ENCODE peak calls at places on chromosomes 7 and 10, in nine cellular contexts. One of them, this sample, is unnamed.

GRCh38 chr10:118484152-118484871 is 111.1 kb downstream of the PRLHR start:
- DNase-seq in right lobe of liver: no peak
- DNase-seq in fibroblast of the aortic adventitia: no peak
- DNase-seq in mesothelial cell of epicardium: no peak
- DNase-seq in Peyer's patch: no peak
- DNase-seq in sigmoid colon: no peak
- DNase-seq in activated CD8-positive, alpha-beta T cell treated with anti-CD3 and anti-CD28 coated beads for 36 hours: no peak
- DNase-seq in upper lobe of right lung: no peak
- DNase-seq in lung: no peak
- DNase-seq in this sample: no peak

GRCh38 chr10:5663692-5664427 is 2.5 kb downstream of the ASB13 start:
- DNase-seq in lung: no peak
- DNase-seq in sigmoid colon: no peak
- DNase-seq in Peyer's patch: no peak
- DNase-seq in upper lobe of right lung: no peak
- DNase-seq in fibroblast of the aortic adventitia: no peak
- DNase-seq in right lobe of liver: no peak
- DNase-seq in activated CD8-positive, alpha-beta T cell treated with anti-CD3 and anti-CD28 coated beads for 36 hours: no peak
- DNase-seq in mesothelial cell of epicardium: no peak
- DNase-seq in this sample: no peak

GRCh38 chr10:44512345-44513095 is 127.6 kb upstream of the CXCL12 start:
- DNase-seq in fibroblast of the aortic adventitia: no peak
- DNase-seq in right lobe of liver: no peak
- DNase-seq in lung: no peak
- DNase-seq in Peyer's patch: no peak
- DNase-seq in activated CD8-positive, alpha-beta T cell treated with anti-CD3 and anti-CD28 coated beads for 36 hours: no peak
- DNase-seq in upper lobe of right lung: no peak
- DNase-seq in mesothelial cell of epicardium: no peak
- DNase-seq in sigmoid colon: no peak
- DNase-seq in this sample: no peak

GRCh38 chr10:128178319-128178937 is 52.2 kb upstream of the MKI67 start:
- DNase-seq in activated CD8-positive, alpha-beta T cell treated with anti-CD3 and anti-CD28 coated beads for 36 hours: peak
- DNase-seq in upper lobe of right lung: no peak
- DNase-seq in sigmoid colon: no peak
- DNase-seq in right lobe of liver: peak
- DNase-seq in fibroblast of the aortic adventitia: no peak
- DNase-seq in mesothelial cell of epicardium: no peak
- DNase-seq in lung: no peak
- DNase-seq in Peyer's patch: no peak
- DNase-seq in this sample: peak

GRCh38 chr10:13089345-13089744 is 10.6 kb upstream of the OPTN start:
- DNase-seq in sigmoid colon: no peak
- DNase-seq in upper lobe of right lung: no peak
- DNase-seq in activated CD8-positive, alpha-beta T cell treated with anti-CD3 and anti-CD28 coated beads for 36 hours: no peak
- DNase-seq in right lobe of liver: no peak
- DNase-seq in mesothelial cell of epicardium: no peak
- DNase-seq in fibroblast of the aortic adventitia: no peak
- DNase-seq in lung: no peak
- DNase-seq in Peyer's patch: no peak
- DNase-seq in this sample: no peak

GRCh38 chr10:103765981-103766380 is 89.4 kb downstream of the SH3PXD2A start:
- DNase-seq in sigmoid colon: no peak
- DNase-seq in fibroblast of the aortic adventitia: no peak
- DNase-seq in Peyer's patch: peak
- DNase-seq in right lobe of liver: peak
- DNase-seq in lung: no peak
- DNase-seq in upper lobe of right lung: peak
- DNase-seq in activated CD8-positive, alpha-beta T cell treated with anti-CD3 and anti-CD28 coated beads for 36 hours: peak
- DNase-seq in mesothelial cell of epicardium: no peak
- DNase-seq in this sample: no peak

GRCh38 chr7:2566348-2566889 is 7.6 kb downstream of the IQCE start:
- DNase-seq in fibroblast of the aortic adventitia: no peak
- DNase-seq in activated CD8-positive, alpha-beta T cell treated with anti-CD3 and anti-CD28 coated beads for 36 hours: no peak
- DNase-seq in lung: no peak
- DNase-seq in sigmoid colon: no peak
- DNase-seq in right lobe of liver: no peak
- DNase-seq in mesothelial cell of epicardium: no peak
- DNase-seq in Peyer's patch: no peak
- DNase-seq in upper lobe of right lung: no peak
- DNase-seq in this sample: no peak

GRCh38 chr10:107686095-107686494 is 521.6 kb upstream of the SORCS1 start:
- DNase-seq in upper lobe of right lung: no peak
- DNase-seq in sigmoid colon: no peak
- DNase-seq in Peyer's patch: peak
- DNase-seq in right lobe of liver: peak
- DNase-seq in lung: no peak
- DNase-seq in activated CD8-positive, alpha-beta T cell treated with anti-CD3 and anti-CD28 coated beads for 36 hours: no peak
- DNase-seq in mesothelial cell of epicardium: no peak
- DNase-seq in fibroblast of the aortic adventitia: no peak
- DNase-seq in this sample: no peak

GRCh38 chr7:115135769-115136410 is 214.0 kb downstream of the MDFIC start:
- DNase-seq in right lobe of liver: no peak
- DNase-seq in Peyer's patch: no peak
- DNase-seq in sigmoid colon: no peak
- DNase-seq in fibroblast of the aortic adventitia: peak
- DNase-seq in activated CD8-positive, alpha-beta T cell treated with anti-CD3 and anti-CD28 coated beads for 36 hours: no peak
- DNase-seq in lung: no peak
- DNase-seq in mesothelial cell of epicardium: no peak
- DNase-seq in upper lobe of right lung: no peak
- DNase-seq in this sample: no peak

GRCh38 chr7:115678049-115678982 is 352.2 kb downstream of the TFEC start:
- DNase-seq in upper lobe of right lung: no peak
- DNase-seq in right lobe of liver: peak
- DNase-seq in mesothelial cell of epicardium: no peak
- DNase-seq in fibroblast of the aortic adventitia: peak
- DNase-seq in lung: no peak
- DNase-seq in sigmoid colon: no peak
- DNase-seq in Peyer's patch: no peak
- DNase-seq in activated CD8-positive, alpha-beta T cell treated with anti-CD3 and anti-CD28 coated beads for 36 hours: no peak
- DNase-seq in this sample: no peak

DNA sequence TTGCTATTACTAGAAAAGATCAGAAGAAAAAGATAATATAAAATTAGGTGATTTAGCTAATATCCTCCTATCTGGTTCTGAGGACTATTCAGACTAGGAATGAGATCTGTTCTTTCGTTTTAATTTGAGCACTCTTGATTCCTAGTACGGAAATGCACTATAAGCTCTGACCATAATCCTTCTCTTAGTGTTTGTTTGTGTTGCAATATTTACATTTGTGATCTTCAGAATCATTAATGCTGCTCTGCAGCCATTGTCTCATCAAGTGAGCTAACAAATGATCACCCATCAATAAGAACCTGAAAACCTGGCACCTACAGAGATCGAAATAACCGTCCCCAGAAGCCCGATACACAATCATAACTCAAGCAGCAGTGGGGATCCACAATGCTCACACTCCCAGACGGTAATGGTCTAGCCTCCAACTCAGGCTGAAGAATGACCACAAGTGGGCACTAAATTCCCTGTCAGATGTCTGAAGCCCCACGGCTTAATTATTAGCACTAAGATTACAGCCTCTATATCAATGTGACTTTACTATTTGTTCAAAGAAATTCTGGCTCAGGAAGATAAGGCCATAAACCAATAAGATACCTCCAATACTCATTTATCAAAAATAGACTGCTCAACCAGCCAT is 156.0 kb upstream of the NFE2L3 start:
- DNase-seq in upper lobe of right lung: no peak
- DNase-seq in mesothelial cell of epicardium: no peak
- DNase-seq in sigmoid colon: no peak
- DNase-seq in right lobe of liver: no peak
- DNase-seq in fibroblast of the aortic adventitia: no peak
- DNase-seq in lung: no peak
- DNase-seq in Peyer's patch: no peak
- DNase-seq in activated CD8-positive, alpha-beta T cell treated with anti-CD3 and anti-CD28 coated beads for 36 hours: no peak
- DNase-seq in this sample: no peak
- TF ChIP-seq CTCF in upper lobe of right lung: no peak
- TF ChIP-seq CTCF in mesothelial cell of epicardium: no peak
- TF ChIP-seq CTCF in sigmoid colon: no peak
- TF ChIP-seq CTCF in right lobe of liver: no peak
- TF ChIP-seq CTCF in fibroblast of the aortic adventitia: no peak
- TF ChIP-seq CTCF in lung: no peak
- TF ChIP-seq CTCF in Peyer's patch: peak
- TF ChIP-seq CTCF in activated CD8-positive, alpha-beta T cell treated with anti-CD3 and anti-CD28 coated beads for 36 hours: no peak
- TF ChIP-seq CTCF in this sample: no peak

GRCh38 chr10:48213047-48213446 is 61.4 kb downstream of the FRMPD2 start:
- DNase-seq in right lobe of liver: no peak
- DNase-seq in sigmoid colon: no peak
- DNase-seq in Peyer's patch: no peak
- DNase-seq in mesothelial cell of epicardium: no peak
- DNase-seq in fibroblast of the aortic adventitia: no peak
- DNase-seq in upper lobe of right lung: no peak
- DNase-seq in lung: no peak
- DNase-seq in activated CD8-positive, alpha-beta T cell treated with anti-CD3 and anti-CD28 coated beads for 36 hours: no peak
- DNase-seq in this sample: no peak

GRCh38 chr10:48215983-48216505 is 58.5 kb downstream of the FRMPD2 start:
- DNase-seq in activated CD8-positive, alpha-beta T cell treated with anti-CD3 and anti-CD28 coated beads for 36 hours: no peak
- DNase-seq in right lobe of liver: no peak
- DNase-seq in sigmoid colon: no peak
- DNase-seq in lung: no peak
- DNase-seq in upper lobe of right lung: no peak
- DNase-seq in fibroblast of the aortic adventitia: no peak
- DNase-seq in Peyer's patch: no peak
- DNase-seq in mesothelial cell of epicardium: no peak
- DNase-seq in this sample: no peak

GRCh38 chr10:48214701-48215100 is 59.8 kb downstream of the FRMPD2 start:
- DNase-seq in mesothelial cell of epicardium: no peak
- DNase-seq in upper lobe of right lung: no peak
- DNase-seq in sigmoid colon: no peak
- DNase-seq in activated CD8-positive, alpha-beta T cell treated with anti-CD3 and anti-CD28 coated beads for 36 hours: no peak
- DNase-seq in lung: no peak
- DNase-seq in fibroblast of the aortic adventitia: no peak
- DNase-seq in Peyer's patch: no peak
- DNase-seq in right lobe of liver: no peak
- DNase-seq in this sample: no peak

GRCh38 chr10:48216744-48217143 is 57.8 kb downstream of the FRMPD2 start:
- DNase-seq in right lobe of liver: no peak
- DNase-seq in fibroblast of the aortic adventitia: no peak
- DNase-seq in lung: no peak
- DNase-seq in Peyer's patch: no peak
- DNase-seq in activated CD8-positive, alpha-beta T cell treated with anti-CD3 and anti-CD28 coated beads for 36 hours: no peak
- DNase-seq in mesothelial cell of epicardium: no peak
- DNase-seq in upper lobe of right lung: no peak
- DNase-seq in sigmoid colon: no peak
- DNase-seq in this sample: no peak

DNA sequence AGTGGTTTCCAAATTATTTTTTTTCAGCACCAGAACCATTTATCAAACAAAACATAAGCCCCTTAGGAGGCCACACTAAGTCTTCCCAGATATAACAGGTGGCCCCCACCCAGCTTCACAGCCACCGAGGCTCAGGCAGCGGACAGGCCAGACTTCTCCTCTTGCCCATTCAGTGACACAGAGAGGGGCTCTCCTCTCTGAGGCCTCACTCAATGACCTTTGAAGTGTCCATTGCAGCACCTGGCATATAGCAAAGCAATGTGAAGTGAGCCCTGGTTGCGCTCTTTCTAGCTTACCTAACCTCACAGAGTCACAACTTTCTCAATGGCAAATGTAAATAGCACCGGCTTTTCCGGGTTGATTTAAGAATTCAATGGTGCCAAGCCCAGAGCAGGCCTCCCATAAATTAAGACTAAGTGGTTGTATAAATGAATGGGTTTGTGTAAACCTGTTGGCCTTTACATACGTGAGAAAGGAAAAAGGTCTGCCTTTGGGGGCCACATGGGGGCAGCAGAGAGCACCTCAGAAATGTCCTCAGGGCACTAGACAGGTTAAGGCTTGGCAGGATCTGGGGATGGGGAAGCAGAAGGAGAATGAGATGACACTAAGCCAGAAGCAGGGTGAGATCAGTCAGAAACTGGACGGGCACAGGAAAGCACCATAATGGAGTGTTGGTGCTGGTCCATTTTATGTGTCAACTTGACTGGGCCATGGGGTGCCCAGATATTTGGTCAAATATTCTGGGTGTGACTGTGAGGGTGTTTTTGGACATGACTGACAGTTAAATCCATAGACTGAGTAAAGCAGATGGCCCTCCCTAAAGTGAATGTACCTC is 59.1 kb downstream of the FRMPD2 start:
- DNase-seq in upper lobe of right lung: no peak
- DNase-seq in right lobe of liver: peak
- DNase-seq in activated CD8-positive, alpha-beta T cell treated with anti-CD3 and anti-CD28 coated beads for 36 hours: peak
- DNase-seq in sigmoid colon: no peak
- DNase-seq in mesothelial cell of epicardium: no peak
- DNase-seq in fibroblast of the aortic adventitia: peak
- DNase-seq in lung: peak
- DNase-seq in Peyer's patch: no peak
- DNase-seq in this sample: peak
- TF ChIP-seq CTCF in upper lobe of right lung: peak
- TF ChIP-seq CTCF in right lobe of liver: peak
- TF ChIP-seq CTCF in activated CD8-positive, alpha-beta T cell treated with anti-CD3 and anti-CD28 coated beads for 36 hours: peak
- TF ChIP-seq CTCF in sigmoid colon: no peak
- TF ChIP-seq CTCF in mesothelial cell of epicardium: peak
- TF ChIP-seq CTCF in fibroblast of the aortic adventitia: peak
- TF ChIP-seq CTCF in lung: peak
- TF ChIP-seq CTCF in Peyer's patch: peak
- TF ChIP-seq CTCF in this sample: peak

DNA sequence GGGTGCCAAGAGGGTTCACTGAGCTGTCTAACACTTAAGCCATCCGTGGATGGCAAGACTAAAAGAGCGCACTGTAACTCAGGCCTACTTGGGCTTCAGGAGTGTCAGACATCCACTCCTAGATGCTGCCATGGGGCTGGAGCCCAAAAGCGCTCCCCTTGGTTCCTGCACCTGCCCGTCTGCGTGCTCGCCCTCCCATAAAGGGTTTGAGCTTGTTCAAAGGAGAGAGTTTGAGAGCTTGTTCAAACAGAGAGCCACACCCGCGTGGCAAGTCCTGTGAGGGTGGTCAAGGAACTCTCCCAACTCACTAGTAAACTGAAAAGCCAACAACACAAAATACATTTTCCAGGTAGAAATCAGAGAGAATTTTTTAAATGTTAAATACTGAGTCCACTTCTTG is 256.7 kb downstream of the SEMA3A start:
- DNase-seq in mesothelial cell of epicardium: no peak
- DNase-seq in right lobe of liver: no peak
- DNase-seq in Peyer's patch: no peak
- DNase-seq in sigmoid colon: no peak
- DNase-seq in fibroblast of the aortic adventitia: no peak
- DNase-seq in upper lobe of right lung: no peak
- DNase-seq in activated CD8-positive, alpha-beta T cell treated with anti-CD3 and anti-CD28 coated beads for 36 hours: no peak
- DNase-seq in lung: no peak
- DNase-seq in this sample: no peak
- TF ChIP-seq CTCF in mesothelial cell of epicardium: no peak
- TF ChIP-seq CTCF in right lobe of liver: no peak
- TF ChIP-seq CTCF in Peyer's patch: no peak
- TF ChIP-seq CTCF in sigmoid colon: no peak
- TF ChIP-seq CTCF in fibroblast of the aortic adventitia: no peak
- TF ChIP-seq CTCF in upper lobe of right lung: no peak
- TF ChIP-seq CTCF in activated CD8-positive, alpha-beta T cell treated with anti-CD3 and anti-CD28 coated beads for 36 hours: no peak
- TF ChIP-seq CTCF in lung: no peak
- TF ChIP-seq CTCF in this sample: no peak

DNA sequence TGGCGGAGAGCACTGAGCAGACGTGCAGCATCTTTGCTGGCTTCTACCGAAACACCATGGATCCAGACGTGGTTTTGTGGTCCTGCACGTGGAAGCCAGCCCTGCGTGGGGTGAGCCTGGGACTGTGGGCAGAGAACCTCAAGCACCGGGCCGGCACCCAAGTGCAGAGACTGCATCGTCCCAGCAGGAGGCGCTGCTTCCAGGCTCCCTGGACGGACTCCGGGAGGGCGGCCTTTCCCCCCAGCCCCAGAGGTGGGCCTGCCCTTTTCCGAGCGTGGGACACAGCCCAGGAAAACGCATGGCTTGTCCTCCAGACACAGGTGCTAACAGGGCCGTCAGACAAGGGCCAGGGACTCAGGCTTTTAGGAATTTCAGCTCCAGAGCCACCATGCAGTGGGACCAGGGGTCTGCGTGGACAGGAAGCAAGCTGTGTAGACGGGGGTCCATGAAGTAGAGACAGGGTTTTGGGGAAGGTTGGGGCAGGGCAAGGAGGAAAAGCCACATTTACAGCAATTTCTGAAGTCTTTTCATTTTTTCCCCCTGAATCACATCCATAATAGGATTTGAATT is 303.9 kb downstream of the WDR37 start:
- DNase-seq in mesothelial cell of epicardium: no peak
- DNase-seq in right lobe of liver: no peak
- DNase-seq in fibroblast of the aortic adventitia: no peak
- DNase-seq in Peyer's patch: no peak
- DNase-seq in sigmoid colon: no peak
- DNase-seq in lung: no peak
- DNase-seq in activated CD8-positive, alpha-beta T cell treated with anti-CD3 and anti-CD28 coated beads for 36 hours: no peak
- DNase-seq in upper lobe of right lung: peak
- DNase-seq in this sample: no peak
- TF ChIP-seq CTCF in mesothelial cell of epicardium: peak
- TF ChIP-seq CTCF in right lobe of liver: no peak
- TF ChIP-seq CTCF in fibroblast of the aortic adventitia: no peak
- TF ChIP-seq CTCF in Peyer's patch: no peak
- TF ChIP-seq CTCF in sigmoid colon: no peak
- TF ChIP-seq CTCF in lung: no peak
- TF ChIP-seq CTCF in activated CD8-positive, alpha-beta T cell treated with anti-CD3 and anti-CD28 coated beads for 36 hours: no peak
- TF ChIP-seq CTCF in upper lobe of right lung: no peak
- TF ChIP-seq CTCF in this sample: no peak